ENCODE peak calls at places on chromosomes 1 and 21, in seven cellular contexts. One of them, this sample, is unnamed.
A peak's percentile ranks its signal among the peaks of the same experiment; 100 is the strongest.

GRCh38 chr21:26844258-26845065 is 747 bp downstream of the ADAMTS1 start:
- DNase-seq in AG10803: peak; percentile 44
- DNase-seq in uterus: peak; percentile 61
- DNase-seq in epithelial cell of esophagus: peak; percentile 52
- DNase-seq in mammary epithelial cell: peak; percentile 64
- DNase-seq in GM23338: peak; percentile 60
- DNase-seq in left lung: peak; percentile 48
- DNase-seq in this sample: peak; percentile 57

GRCh38 chr1:20124451-20125057 is 5.2 kb upstream of the PLA2G2D start:
- DNase-seq in AG10803: peak; percentile 72
- DNase-seq in uterus: peak; percentile 21
- DNase-seq in epithelial cell of esophagus: peak; percentile 88
- DNase-seq in mammary epithelial cell: peak; percentile 91
- DNase-seq in GM23338: no peak
- DNase-seq in left lung: no peak
- DNase-seq in this sample: no peak

GRCh38 chr1:51572365-51572764 is 44.5 kb upstream of the OSBPL9 start:
- DNase-seq in AG10803: no peak
- DNase-seq in uterus: no peak
- DNase-seq in epithelial cell of esophagus: no peak
- DNase-seq in mammary epithelial cell: no peak
- DNase-seq in GM23338: no peak
- DNase-seq in left lung: no peak
- DNase-seq in this sample: no peak

GRCh38 chr1:29838738-29839320 is 602.5 kb downstream of the PTPRU start:
- DNase-seq in AG10803: no peak
- DNase-seq in uterus: no peak
- DNase-seq in epithelial cell of esophagus: no peak
- DNase-seq in mammary epithelial cell: no peak
- DNase-seq in GM23338: no peak
- DNase-seq in left lung: no peak
- DNase-seq in this sample: no peak

GRCh38 chr21:37868896-37869295 is 47.4 kb downstream of the KCNJ6 start:
- DNase-seq in AG10803: peak; percentile 69
- DNase-seq in uterus: no peak
- DNase-seq in epithelial cell of esophagus: peak; percentile 62
- DNase-seq in mammary epithelial cell: peak; percentile 52
- DNase-seq in GM23338: no peak
- DNase-seq in left lung: no peak
- DNase-seq in this sample: no peak

GRCh38 chr1:230268371-230269170 is 157.6 kb downstream of the PGBD5 start:
- DNase-seq in AG10803: peak; percentile 68
- DNase-seq in uterus: no peak
- DNase-seq in epithelial cell of esophagus: peak; percentile 45
- DNase-seq in mammary epithelial cell: peak; percentile 23
- DNase-seq in GM23338: peak; percentile 85
- DNase-seq in left lung: peak; percentile 34
- DNase-seq in this sample: no peak

GRCh38 chr1:178057863-178058576 is 35.9 kb upstream of the RASAL2 start:
- DNase-seq in AG10803: peak; percentile 81
- DNase-seq in uterus: peak; percentile 70
- DNase-seq in epithelial cell of esophagus: peak; percentile 53
- DNase-seq in mammary epithelial cell: no peak
- DNase-seq in GM23338: peak; percentile 42
- DNase-seq in left lung: no peak
- DNase-seq in this sample: no peak

GRCh38 chr1:87017994-87018672 is 103.7 kb downstream of the HS2ST1 start:
- DNase-seq in AG10803: peak; percentile 33
- DNase-seq in uterus: no peak
- DNase-seq in epithelial cell of esophagus: no peak
- DNase-seq in mammary epithelial cell: no peak
- DNase-seq in GM23338: peak; percentile 11
- DNase-seq in left lung: no peak
- DNase-seq in this sample: no peak

GRCh38 chr1:106222415-106222814 is 834.1 kb upstream of the PRMT6 start:
- DNase-seq in AG10803: no peak
- DNase-seq in uterus: no peak
- DNase-seq in epithelial cell of esophagus: peak; percentile 35
- DNase-seq in mammary epithelial cell: no peak
- DNase-seq in GM23338: peak; percentile 6
- DNase-seq in left lung: no peak
- DNase-seq in this sample: no peak

GRCh38 chr1:147246044-147246690 is 3.7 kb downstream of the CHD1L start:
- DNase-seq in AG10803: no peak
- DNase-seq in uterus: no peak
- DNase-seq in epithelial cell of esophagus: no peak
- DNase-seq in mammary epithelial cell: no peak
- DNase-seq in GM23338: no peak
- DNase-seq in left lung: no peak
- DNase-seq in this sample: no peak

GRCh38 chr1:46798820-46799219 is at the start of gene CYP4B1:
- DNase-seq in AG10803: no peak
- DNase-seq in uterus: no peak
- DNase-seq in epithelial cell of esophagus: peak; percentile 14
- DNase-seq in mammary epithelial cell: no peak
- DNase-seq in GM23338: no peak
- DNase-seq in left lung: peak; percentile 80
- DNase-seq in this sample: peak; percentile 86

GRCh38 chr1:66607458-66607857 is 73.5 kb downstream of the SGIP1 start:
- DNase-seq in AG10803: no peak
- DNase-seq in uterus: no peak
- DNase-seq in epithelial cell of esophagus: no peak
- DNase-seq in mammary epithelial cell: no peak
- DNase-seq in GM23338: peak; percentile 62
- DNase-seq in left lung: no peak
- DNase-seq in this sample: no peak
- TF ChIP-seq CTCF in AG10803: no peak
- TF ChIP-seq CTCF in uterus: no peak
- TF ChIP-seq CTCF in epithelial cell of esophagus: no peak
- TF ChIP-seq CTCF in mammary epithelial cell: peak; percentile 13
- TF ChIP-seq CTCF in GM23338: peak; percentile 79
- TF ChIP-seq CTCF in left lung: no peak
- TF ChIP-seq CTCF in this sample: no peak

DNA sequence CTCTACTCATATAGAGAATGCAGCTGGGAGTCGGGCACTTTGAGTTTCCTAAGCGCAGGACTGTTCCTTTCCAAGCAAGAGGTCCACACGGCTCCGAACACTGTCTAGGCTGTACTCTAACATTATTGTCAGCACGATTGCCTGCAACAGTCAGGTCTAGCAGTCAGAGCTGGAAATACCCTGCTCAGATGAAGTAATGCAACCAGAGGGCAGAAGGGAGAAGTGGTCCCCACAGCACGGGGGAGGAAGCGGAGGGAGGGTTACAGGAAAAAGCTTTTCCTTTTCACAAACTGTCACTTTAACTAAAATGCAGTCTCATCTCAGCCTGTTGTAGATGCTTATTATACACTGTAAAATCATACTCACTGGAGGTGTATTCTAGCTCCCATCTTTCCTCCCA is 98.9 kb upstream of the SLC44A3 start:
- DNase-seq in AG10803: no peak
- DNase-seq in uterus: no peak
- DNase-seq in epithelial cell of esophagus: no peak
- DNase-seq in mammary epithelial cell: no peak
- DNase-seq in GM23338: no peak
- DNase-seq in left lung: peak; percentile 62
- DNase-seq in this sample: no peak
- H3K4me3 ChIP-seq in AG10803: no peak overlapping the region
- H3K4me3 ChIP-seq in uterus: no peak overlapping the region
- H3K4me3 ChIP-seq in epithelial cell of esophagus: no peak overlapping the region
- H3K4me3 ChIP-seq in mammary epithelial cell: no peak overlapping the region
- H3K4me3 ChIP-seq in GM23338: no peak overlapping the region
- H3K4me3 ChIP-seq in left lung: no peak overlapping the region
- H3K4me3 ChIP-seq in this sample: no peak overlapping the region

DNA sequence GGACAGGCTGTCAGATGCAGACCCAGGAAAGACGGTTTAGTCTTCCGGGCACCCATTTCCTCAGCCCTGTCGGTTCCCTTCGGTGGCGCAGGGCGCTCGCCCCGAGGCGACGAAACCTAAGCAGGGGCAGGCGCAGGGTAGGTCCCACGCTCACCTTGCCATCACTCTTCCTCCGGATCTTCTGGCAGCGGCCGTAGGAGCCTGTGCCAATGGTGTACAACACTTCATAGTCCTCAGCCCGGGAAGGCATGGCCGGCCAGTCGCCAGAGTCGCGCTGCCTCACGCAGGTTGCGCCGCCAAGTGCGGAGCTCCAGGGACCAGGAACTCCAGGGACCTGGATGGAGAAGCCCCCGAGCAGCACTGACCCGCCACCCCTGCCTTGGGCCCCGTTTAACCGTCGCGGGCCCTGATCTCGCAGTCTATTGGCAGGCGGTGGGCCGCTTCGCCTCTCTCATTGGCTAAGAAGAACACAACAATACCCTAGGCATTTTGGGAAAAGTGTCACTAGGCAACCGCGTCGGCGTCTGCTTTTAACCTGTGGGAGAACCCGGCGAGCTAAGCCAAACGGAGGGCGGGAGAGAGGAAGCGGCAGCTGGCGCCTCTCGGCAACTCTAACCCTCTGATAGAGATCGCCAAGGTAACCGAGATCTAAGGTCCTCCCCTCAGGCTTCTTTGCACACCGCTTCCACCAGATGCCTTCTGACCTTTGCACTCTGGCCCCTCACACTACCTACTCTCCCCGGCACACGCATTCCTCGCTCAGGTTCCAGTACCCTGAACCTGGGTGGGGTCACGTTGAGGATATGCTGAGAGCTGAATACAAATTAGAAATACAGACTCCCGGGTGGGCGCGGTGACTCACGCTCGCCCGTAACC is at the start of gene NEK2:
- DNase-seq in AG10803: peak; percentile 85
- DNase-seq in uterus: peak; percentile 85
- DNase-seq in epithelial cell of esophagus: peak; percentile 96
- DNase-seq in mammary epithelial cell: peak; percentile 94
- DNase-seq in GM23338: peak; percentile 99
- DNase-seq in left lung: peak; percentile 93
- DNase-seq in this sample: peak; percentile 94
- TF ChIP-seq CTCF in AG10803: no peak
- TF ChIP-seq CTCF in uterus: no peak
- TF ChIP-seq CTCF in epithelial cell of esophagus: no peak
- TF ChIP-seq CTCF in mammary epithelial cell: no peak
- TF ChIP-seq CTCF in GM23338: no peak
- TF ChIP-seq CTCF in left lung: no peak
- TF ChIP-seq CTCF in this sample: no peak

GRCh38 chr1:94773296-94773809 is 46.8 kb upstream of the SLC44A3 start:
- DNase-seq in AG10803: no peak
- DNase-seq in uterus: no peak
- DNase-seq in epithelial cell of esophagus: peak; percentile 69
- DNase-seq in mammary epithelial cell: no peak
- DNase-seq in GM23338: no peak
- DNase-seq in left lung: no peak
- DNase-seq in this sample: no peak
- H3K4me3 ChIP-seq in AG10803: no peak overlapping the region
- H3K4me3 ChIP-seq in uterus: no peak overlapping the region
- H3K4me3 ChIP-seq in epithelial cell of esophagus: no peak overlapping the region
- H3K4me3 ChIP-seq in mammary epithelial cell: no peak overlapping the region
- H3K4me3 ChIP-seq in GM23338: no peak overlapping the region
- H3K4me3 ChIP-seq in left lung: no peak overlapping the region
- H3K4me3 ChIP-seq in this sample: no peak overlapping the region